ENCODE peak calls at places on chromosomes 1 and 21, in eight cellular contexts. A, I, T, G, W, U, K and P are unnamed samples.

GRCh38 chr1:146012703-146013565 is 8.6 kb downstream of the HJV start:
- DNase-seq in G (peak; percentile 74), U (no peak), W (peak; percentile 84), I (peak; percentile 40), T (no peak), K (no peak), A (peak; percentile 61), P (peak; percentile 39)

GRCh38 chr21:43331962-43332458 is 94.9 kb downstream of the SIK1 start:
- DNase-seq in T (no peak), G (no peak), U (no peak), K (no peak), W (peak; percentile 94), A (peak; percentile 80), I (no peak), P (no peak)

GRCh38 chr1:41662656-41663437 is 178.4 kb upstream of the EDN2 start:
- DNase-seq in K (peak; percentile 24), T (peak; percentile 54), I (no peak), G (no peak), U (no peak), A (peak; percentile 63), W (no peak), P (no peak)

GRCh38 chr1:36224537-36225297 is 474 bp downstream of the THRAP3 start:
- DNase-seq in U (peak; percentile 96), K (no peak), A (no peak), T (peak; percentile 79), W (peak; percentile 91), I (no peak), G (peak; percentile 38), P (peak; percentile 65)

GRCh38 chr21:23438081-23438480 is 2169.2 kb downstream of the MRPL39 start:
- DNase-seq in W (no peak), T (no peak), G (no peak), A (no peak), I (no peak), K (no peak), U (no peak), P (no peak)

GRCh38 chr1:55868026-55868425 is 652.9 kb upstream of the USP24 start:
- DNase-seq in A (peak; percentile 19), W (peak; percentile 6), K (no peak), U (no peak), G (no peak), I (no peak), T (no peak), P (no peak)

GRCh38 chr1:192557841-192558595 is 17.6 kb upstream of the RGS1 start:
- DNase-seq in I (no peak), T (no peak), A (no peak), K (no peak), W (no peak), G (no peak), U (no peak), P (no peak)

GRCh38 chr1:2290595-2291510 is 62.7 kb downstream of the SKI start:
- DNase-seq in G (no peak), U (peak; percentile 98), T (peak; percentile 59), W (peak; percentile 94), K (peak; percentile 82), A (peak; percentile 77), I (peak; percentile 97), P (peak; percentile 74)

GRCh38 chr1:164754088-164754600 is 195.2 kb downstream of the PBX1 start:
- DNase-seq in K (no peak), A (peak; percentile 39), I (no peak), G (no peak), U (no peak), T (no peak), W (no peak), P (no peak)

DNA sequence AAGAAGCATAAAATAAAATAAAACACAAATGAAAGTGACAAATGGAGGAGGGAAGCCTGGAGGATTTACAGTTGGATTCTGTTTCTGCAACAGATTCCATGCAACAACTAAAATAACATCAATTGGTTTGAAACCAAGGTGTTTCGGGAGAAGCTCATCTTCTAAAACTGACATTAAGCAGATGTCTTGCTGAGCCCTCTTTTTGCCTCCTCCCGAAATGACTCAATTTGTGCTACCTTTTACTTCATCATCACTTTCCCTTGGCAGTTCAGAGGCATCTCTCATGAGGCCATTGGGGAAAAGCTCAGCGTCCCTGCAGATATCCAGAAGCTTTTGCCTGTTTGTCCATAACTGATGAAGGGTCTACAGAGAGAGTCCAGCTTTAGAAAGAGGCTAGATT is 121.6 kb upstream of the ADAR start:
- DNase-seq in G (no peak), W (no peak), A (no peak), U (no peak), T (no peak), I (no peak), K (no peak), P (no peak)
- TF ChIP-seq POLR2AphosphoS5 in G (no peak), W (no peak), A (no peak), U (no peak), T (no peak), I (no peak), K (peak; percentile 71), P (no peak)

GRCh38 chr1:20409017-20409416 is 77.0 kb downstream of the CAMK2N1 start:
- DNase-seq in I (no peak), A (no peak), T (no peak), U (no peak), W (no peak), K (no peak), G (no peak), P (no peak)

GRCh38 chr1:20409971-20410370 is 76.0 kb downstream of the CAMK2N1 start:
- DNase-seq in A (no peak), W (no peak), T (no peak), G (no peak), U (no peak), I (no peak), K (no peak), P (no peak)

GRCh38 chr1:20413136-20413790 is 72.7 kb downstream of the CAMK2N1 start:
- DNase-seq in K (no peak), A (no peak), W (no peak), I (no peak), U (no peak), G (no peak), T (no peak), P (no peak)

GRCh38 chr1:20410555-20410954 is 75.5 kb downstream of the CAMK2N1 start:
- DNase-seq in T (no peak), G (no peak), K (no peak), A (no peak), W (no peak), I (no peak), U (no peak), P (no peak)

DNA sequence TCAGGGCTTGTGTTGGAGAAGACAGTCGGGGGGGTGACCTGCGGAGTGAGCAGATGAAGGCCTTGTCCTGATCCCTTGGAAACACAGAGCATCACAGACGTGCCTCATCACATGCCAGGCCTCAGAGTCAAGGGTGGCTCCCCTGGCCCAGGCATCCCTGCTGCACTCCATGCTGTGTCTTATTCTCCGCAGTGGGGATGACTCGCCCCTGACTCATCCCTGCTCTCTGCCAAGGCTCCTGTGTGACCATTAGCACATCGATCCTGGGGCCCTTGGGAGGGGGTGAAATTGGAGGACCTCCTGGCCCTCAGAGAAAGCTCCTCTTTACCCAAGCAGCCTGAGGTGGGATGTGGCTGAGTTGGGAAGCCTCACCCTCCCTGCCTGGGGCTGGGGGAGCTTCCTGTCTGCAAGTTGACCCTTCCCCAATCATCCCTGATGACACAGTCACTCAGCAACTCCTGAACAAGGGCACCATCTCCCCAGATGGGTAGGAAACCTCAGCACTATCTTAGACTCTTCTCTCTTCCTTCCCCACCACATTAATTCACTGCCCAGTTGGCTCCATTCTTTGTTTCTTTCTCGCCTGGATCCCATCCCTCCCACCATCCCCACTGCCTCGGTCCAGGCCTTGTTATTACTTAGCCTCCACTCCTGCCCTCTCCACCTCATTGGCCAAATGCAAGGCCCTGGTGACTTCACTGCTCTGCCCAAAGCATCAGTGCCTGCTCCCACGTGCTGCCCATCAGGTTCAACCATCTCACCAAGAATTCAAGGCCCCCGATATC is 74.6 kb downstream of the CAMK2N1 start:
- DNase-seq in T (no peak), I (no peak), U (no peak), G (peak; percentile 61), K (no peak), A (no peak), W (peak; percentile 47), P (no peak)
- TF ChIP-seq POLR2AphosphoS5 in T (no peak), I (no peak), U (no peak), G (no peak), K (no peak), A (no peak), W (no peak), P (no peak)

GRCh38 chr21:28771790-28772501 is 220.7 kb downstream of the LTN1 start:
- DNase-seq in T (no peak), W (no peak), G (no peak), I (no peak), U (no peak), K (no peak), A (no peak), P (no peak)
- TF ChIP-seq POLR2AphosphoS5 in T (no peak), W (no peak), G (no peak), I (no peak), U (no peak), K (no peak), A (peak; percentile 59), P (no peak)

GRCh38 chr1:15937706-15938168 is 38.2 kb downstream of the ZBTB17 start:
- DNase-seq in I (no peak), W (peak; percentile 75), K (no peak), T (no peak), G (no peak), U (no peak), A (no peak), P (peak; percentile 21)
- TF ChIP-seq POLR2AphosphoS5 in I (peak; percentile 8), W (no peak), K (no peak), T (peak; percentile 20), G (no peak), U (no peak), A (no peak), P (no peak)

DNA sequence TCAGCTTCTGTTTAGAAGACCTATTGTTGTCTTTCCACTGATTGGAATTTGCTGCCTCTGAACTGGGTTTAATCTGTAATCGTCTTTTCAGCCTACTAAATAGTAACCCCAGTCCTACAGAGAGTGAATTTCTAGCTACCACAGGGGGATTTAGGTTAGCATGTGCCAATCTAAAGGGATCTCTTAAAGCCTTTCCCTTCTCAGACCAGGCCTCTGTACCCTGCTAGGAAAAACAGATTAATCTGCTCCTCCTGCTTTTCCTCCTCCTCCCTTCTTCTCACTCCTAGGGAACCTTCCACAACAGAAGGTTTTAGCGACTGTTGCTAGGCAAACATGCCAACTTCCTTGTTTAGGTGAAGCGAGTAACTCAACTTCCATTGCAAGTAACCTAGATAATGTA is 1.3 kb upstream of the RC3H1 start:
- DNase-seq in I (peak; percentile 65), G (no peak), U (no peak), W (peak; percentile 64), A (peak; percentile 78), K (peak; percentile 73), T (no peak), P (peak; percentile 69)
- TF ChIP-seq POLR2AphosphoS5 in I (no peak), G (no peak), U (peak; percentile 37), W (no peak), A (peak; percentile 82), K (peak; percentile 73), T (no peak), P (peak; percentile 68)

GRCh38 chr1:33470495-33471012 is 1.9 kb upstream of the ZSCAN20 start:
- DNase-seq in W (peak; percentile 81), A (peak; percentile 66), U (peak; percentile 96), K (peak; percentile 76), G (no peak), T (peak; percentile 52), I (peak; percentile 47), P (peak; percentile 76)
- TF ChIP-seq POLR2AphosphoS5 in W (no peak), A (peak; percentile 58), U (peak; percentile 72), K (no peak), G (no peak), T (no peak), I (no peak), P (peak; percentile 16)